ENCODE peak calls at places on chromosomes 2 and 18, in six cellular contexts. D is EL; U is HTR-8/SVneo; R is AG20443; N is activated CD8-positive, alpha-beta memory T cell treated with anti-CD3 and anti-CD28 coated beads, Interleukin-2, amount 50 U/mL, for 4 hours; S is Caki2. Y is an unnamed sample.

GRCh38 chr2:199055336-199055735 is 402.4 kb downstream of the SATB2 start:
- DNase-seq in R (no peak), U (no peak), S (no peak), D (peak; percentile 6), N (no peak), Y (no peak)

GRCh38 chr2:228747478-228747877 is 523.6 kb downstream of the PID1 start:
- DNase-seq in S (no peak), U (no peak), D (no peak), R (no peak), N (no peak), Y (no peak)

GRCh38 chr2:98669675-98670074 is 61.3 kb downstream of the MGAT4A start:
- DNase-seq in U (no peak), N (no peak), D (no peak), R (no peak), S (peak; percentile 93), Y (no peak)

GRCh38 chr2:241005569-241005968 is 7.2 kb downstream of the SNED1 start:
- DNase-seq in R (no peak), U (no peak), D (no peak), N (no peak), S (no peak), Y (no peak)

GRCh38 chr2:290090-290722 is 2.3 kb upstream of the ALKAL2 start:
- DNase-seq in D (peak; percentile 68), U (peak; percentile 49), N (peak; percentile 60), S (no peak), R (peak; percentile 88), Y (no peak)

GRCh38 chr18:60980422-60981005 is 352.7 kb upstream of the CDH20 start:
- DNase-seq in N (no peak), U (no peak), S (no peak), R (no peak), D (no peak), Y (no peak)

GRCh38 chr2:238772635-238773297 is 75.1 kb upstream of the TWIST2 start:
- DNase-seq in U (no peak), N (no peak), R (no peak), S (no peak), D (no peak), Y (no peak)

GRCh38 chr2:234100686-234101085 is 50.2 kb downstream of the SPP2 start:
- DNase-seq in U (no peak), S (no peak), D (no peak), R (no peak), N (no peak), Y (no peak)

Y was measured in natural killer cell treated with Interleukin-12 subunit alpha and Interleukin-12 subunit beta and Interleukin-15 and Interleukin-18, amount 100 ng/mL, for 72 hours.